ENCODE peak calls at places on chromosomes 2 and 18, in eight cellular contexts. O is pons; S is progenitor cell of endocrine pancreas; H is heart right ventricle; D is RWPE1; Y is WERI-Rb-1; L is naive thymus-derived CD8-positive, alpha-beta T cell; C is fibroblast of pulmonary artery. J is an unnamed sample.

GRCh38 chr18:12579775-12580174 is 78.1 kb downstream of the SPIRE1 start:
- DNase-seq in S (no peak), D (no peak), L (no peak), O (no peak), Y (no peak), C (no peak), H (no peak), J (no peak)

GRCh38 chr2:205898744-205899143 is 187.2 kb downstream of the INO80D start:
- DNase-seq in Y (no peak), L (no peak), C (no peak), S (no peak), O (no peak), H (no peak), D (no peak), J (no peak)

GRCh38 chr18:63888473-63889190 is 1.1 kb downstream of the SERPINB2 start:
- DNase-seq in L (no peak), C (peak), H (no peak), D (no peak), S (no peak), O (no peak), Y (no peak), J (no peak)

GRCh38 chr2:164044637-164045036 is 308.8 kb upstream of the FIGN start:
- DNase-seq in C (peak), L (no peak), O (no peak), S (no peak), H (peak), D (no peak), Y (no peak), J (no peak)

GRCh38 chr2:60958361-60958760 is 59.2 kb upstream of the PEX13 start:
- DNase-seq in S (no peak), O (no peak), Y (no peak), C (peak), D (no peak), L (no peak), H (no peak), J (peak)

GRCh38 chr2:133416756-133417155 is 151.5 kb downstream of the NCKAP5 start:
- DNase-seq in S (no peak), H (no peak), D (no peak), C (no peak), O (no peak), Y (no peak), L (no peak), J (no peak)

GRCh38 chr2:231391981-231392380 is 3.5 kb upstream of the B3GNT7 start:
- DNase-seq in C (no peak), S (no peak), O (no peak), Y (no peak), H (no peak), D (no peak), L (no peak), J (no peak)

GRCh38 chr2:111042261-111042660 is 78.5 kb upstream of the BCL2L11 start:
- DNase-seq in Y (no peak), O (no peak), L (no peak), H (no peak), D (no peak), S (no peak), C (no peak), J (no peak)

GRCh38 chr18:57943723-57944122 is 100.3 kb upstream of the NEDD4L start:
- DNase-seq in D (no peak), O (no peak), C (peak), L (no peak), Y (peak), S (no peak), H (no peak), J (no peak)

GRCh38 chr18:54957987-54958386 is 1.3 kb downstream of the CCDC68 start:
- DNase-seq in D (no peak), H (no peak), S (no peak), O (no peak), Y (no peak), C (peak), L (no peak), J (no peak)

GRCh38 chr2:241316825-241317224 is 1.1 kb downstream of the SEPTIN2 start:
- DNase-seq in O (no peak), Y (no peak), S (no peak), C (no peak), H (no peak), L (no peak), D (no peak), J (peak)

GRCh38 chr18:25561923-25562322 is 210.0 kb upstream of the ZNF521 start:
- DNase-seq in S (no peak), D (no peak), L (no peak), Y (no peak), H (no peak), O (no peak), C (peak), J (peak)

GRCh38 chr2:11753452-11753885 is 7.0 kb downstream of the LPIN1 start:
- DNase-seq in D (peak), Y (no peak), L (no peak), H (no peak), S (no peak), C (no peak), O (peak), J (peak)

GRCh38 chr2:112692496-112692911 is 28.3 kb upstream of the NT5DC4 start:
- DNase-seq in O (peak), C (peak), S (no peak), L (no peak), H (no peak), Y (no peak), D (peak), J (peak)

GRCh38 chr2:2112416-2113131 is 218.5 kb downstream of the MYT1L start:
- DNase-seq in O (no peak), L (no peak), H (no peak), D (no peak), C (no peak), Y (no peak), S (no peak), J (no peak)

GRCh38 chr2:102929721-102930120 is 167.9 kb downstream of the TMEM182 start:
- DNase-seq in H (no peak), D (no peak), C (no peak), L (no peak), Y (no peak), O (no peak), S (no peak), J (no peak)

GRCh38 chr18:24417465-24417864 is 9.0 kb upstream of the IMPACT start:
- DNase-seq in Y (no peak), H (no peak), L (no peak), C (no peak), D (no peak), O (no peak), S (no peak), J (no peak)

GRCh38 chr18:55302337-55302833 is 285.6 kb downstream of the TCF4 start:
- DNase-seq in O (no peak), L (no peak), S (no peak), H (peak), D (no peak), Y (no peak), C (no peak), J (no peak)

GRCh38 chr2:10160226-10160955 is 37.9 kb downstream of the RRM2 start:
- DNase-seq in D (no peak), S (no peak), C (no peak), O (no peak), L (no peak), H (no peak), Y (no peak), J (no peak)

GRCh38 chr18:77067315-77068061 is 65.1 kb downstream of the MBP start:
- DNase-seq in Y (no peak), C (peak), H (peak), L (peak), S (no peak), O (no peak), D (peak), J (peak)

GRCh38 chr18:67951166-67951565 is 434.6 kb upstream of the DSEL start:
- DNase-seq in H (no peak), O (no peak), D (peak), S (no peak), L (no peak), Y (no peak), C (peak), J (no peak)

GRCh38 chr18:75052475-75052874 is 156.5 kb downstream of the PTGR3 start:
- DNase-seq in O (no peak), S (no peak), Y (no peak), D (no peak), L (no peak), C (no peak), H (no peak), J (no peak)

GRCh38 chr2:1741851-1742250 is 2.5 kb downstream of the PXDN start:
- DNase-seq in Y (no peak), D (no peak), C (no peak), L (no peak), S (no peak), H (peak), O (no peak), J (no peak)

J was measured in dermis blood vessel endothelial cell.